ENCODE peak calls at places on chromosomes 7 and 10, in six cellular contexts. H is adrenal gland, A is A549, K is heart left ventricle, D is uterus, Q is transverse colon. P is an unnamed sample.

GRCh38 chr10:111084346-111085255 is 7.8 kb downstream of the ADRA2A start:
- DNase-seq in H (no peak), A (no peak), K (no peak), D (no peak), Q (no peak), P (no peak)

GRCh38 chr7:140506788-140507464 is 27.6 kb upstream of the MKRN1 start:
- DNase-seq in H (no peak), A (no peak), K (peak; percentile 84), D (peak; percentile 64), Q (peak; percentile 25), P (no peak)

GRCh38 chr7:901388-902154 is 25.2 kb downstream of the GET4 start:
- DNase-seq in H (peak; percentile 96), A (peak; percentile 79), K (peak; percentile 84), D (peak; percentile 56), Q (peak; percentile 95), P (peak; percentile 100)

GRCh38 chr10:30430544-30431298 is 3.3 kb upstream of the MAP3K8 start:
- DNase-seq in H (no peak), A (no peak), K (no peak), D (no peak), Q (no peak), P (no peak)

GRCh38 chr7:33556471-33556870 is 348.9 kb upstream of the BMPER start:
- DNase-seq in H (no peak), A (no peak), K (no peak), D (no peak), Q (no peak), P (no peak)

GRCh38 chr7:42893341-42894242 is 18.3 kb downstream of the C7orf25 start:
- DNase-seq in H (no peak), A (no peak), K (no peak), D (no peak), Q (no peak), P (no peak)

GRCh38 chr10:116038259-116038658 is 234.7 kb downstream of the GFRA1 start:
- DNase-seq in H (peak; percentile 58), A (no peak), K (peak; percentile 44), D (peak; percentile 51), Q (peak; percentile 20), P (no peak)

GRCh38 chr7:120919466-120919865 is 31.1 kb upstream of the ING3 start:
- DNase-seq in H (no peak), A (no peak), K (no peak), D (no peak), Q (no peak), P (no peak)

GRCh38 chr7:57343901-57344622 is 105.9 kb upstream of the ZNF716 start:
- DNase-seq in H (peak; percentile 78), A (no peak), K (peak; percentile 89), D (no peak), Q (no peak), P (no peak)

GRCh38 chr7:111517441-111518037 is 44.8 kb downstream of the IMMP2L start:
- DNase-seq in H (no peak), A (peak; percentile 31), K (no peak), D (no peak), Q (no peak), P (no peak)

GRCh38 chr10:49776851-49777250 is 14.7 kb upstream of the OGDHL start:
- DNase-seq in H (no peak), A (no peak), K (no peak), D (no peak), Q (no peak), P (no peak)

GRCh38 chr10:11541296-11541695 is 70.2 kb downstream of the USP6NL start:
- DNase-seq in H (no peak), A (no peak), K (no peak), D (no peak), Q (no peak), P (no peak)

GRCh38 chr10:69451209-69451783 is at the start of gene TSPAN15:
- DNase-seq in H (peak; percentile 90), A (peak; percentile 78), K (peak; percentile 93), D (peak; percentile 86), Q (peak; percentile 95), P (peak; percentile 72)

GRCh38 chr10:75106242-75106641 is 5.2 kb upstream of the SAMD8 start:
- DNase-seq in H (no peak), A (no peak), K (no peak), D (no peak), Q (no peak), P (no peak)

GRCh38 chr10:69879628-69880257 is 78.0 kb downstream of the COL13A1 start:
- DNase-seq in H (no peak), A (no peak), K (no peak), D (no peak), Q (no peak), P (no peak)

GRCh38 chr10:25142465-25142864 is 32.3 kb upstream of the GPR158 start:
- DNase-seq in H (no peak), A (no peak), K (no peak), D (no peak), Q (no peak), P (no peak)

GRCh38 chr7:1906087-1906830 is 236.2 kb downstream of the ELFN1 start:
- DNase-seq in H (no peak), A (no peak), K (no peak), D (no peak), Q (no peak), P (no peak)

GRCh38 chr10:91614254-91614624 is 18.6 kb downstream of the PPP1R3C start:
- DNase-seq in H (no peak), A (no peak), K (no peak), D (no peak), Q (no peak), P (no peak)

GRCh38 chr7:6226194-6226799 is 46.1 kb downstream of the CYTH3 start:
- DNase-seq in H (no peak), A (no peak), K (no peak), D (no peak), Q (no peak), P (no peak)

GRCh38 chr7:118907911-118908527 is 683.5 kb downstream of the ANKRD7 start:
- DNase-seq in H (no peak), A (no peak), K (no peak), D (no peak), Q (no peak), P (no peak)

GRCh38 chr7:130281227-130281626 is 11.7 kb upstream of the CPA4 start:
- DNase-seq in H (no peak), A (no peak), K (no peak), D (no peak), Q (no peak), P (no peak)

GRCh38 chr10:86682675-86683074 is 14.4 kb downstream of the LDB3 start:
- DNase-seq in H (no peak), A (no peak), K (no peak), D (no peak), Q (no peak), P (no peak)

GRCh38 chr10:65968437-65968836 is 957.4 kb upstream of the LRRTM3 start:
- DNase-seq in H (no peak), A (no peak), K (no peak), D (no peak), Q (no peak), P (no peak)

GRCh38 chr7:149714081-149714909 is 59.1 kb downstream of the ZNF467 start:
- DNase-seq in H (peak; percentile 92), A (peak; percentile 66), K (peak; percentile 93), D (peak; percentile 89), Q (peak; percentile 91), P (peak; percentile 78)
- TF ChIP-seq POLR2A in H (no peak), A (peak; percentile 74), K (no peak), D (no peak), Q (no peak), P (peak; percentile 60)

DNA sequence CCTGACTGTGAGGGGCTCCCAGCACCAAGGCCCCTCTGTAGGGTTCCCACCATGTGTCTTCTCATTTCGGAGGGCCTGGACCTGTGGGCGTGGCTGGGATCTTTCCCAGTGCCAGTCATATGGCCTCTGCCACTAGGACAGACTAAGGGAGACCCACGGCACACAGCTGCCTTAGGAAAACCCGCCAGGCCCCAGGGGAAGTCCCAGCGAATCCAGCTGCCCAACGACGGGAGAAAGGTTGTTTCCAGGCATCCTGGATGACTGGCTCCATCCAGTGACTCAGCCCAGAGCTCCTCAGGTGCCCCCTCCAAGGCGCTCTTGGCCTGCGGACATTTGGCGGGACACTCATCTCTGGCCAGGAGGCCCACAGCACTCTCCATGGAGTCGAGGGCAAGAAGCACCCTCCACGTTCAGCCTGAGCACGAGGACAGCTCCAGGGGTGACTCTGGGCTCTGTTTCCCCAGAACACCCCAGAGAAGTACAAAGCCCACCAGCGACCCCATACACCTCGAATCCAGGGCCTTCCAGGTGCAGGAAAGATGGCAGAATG is 39.9 kb downstream of the PWWP2B start:
- DNase-seq in H (no peak), A (no peak), K (no peak), D (no peak), Q (no peak), P (no peak)
- TF ChIP-seq POLR2A in H (no peak), A (no peak), K (no peak), D (no peak), Q (no peak), P (no peak)

GRCh38 chr10:129932996-129933395 is 31.1 kb downstream of the EBF3 start:
- DNase-seq in H (no peak), A (no peak), K (peak; percentile 7), D (no peak), Q (no peak), P (no peak)

GRCh38 chr10:129933456-129934092 is 30.5 kb downstream of the EBF3 start:
- DNase-seq in H (no peak), A (no peak), K (peak; percentile 10), D (no peak), Q (no peak), P (no peak)

GRCh38 chr10:129935102-129935860 is 28.8 kb downstream of the EBF3 start:
- DNase-seq in H (no peak), A (no peak), K (peak; percentile 9), D (no peak), Q (no peak), P (no peak)

GRCh38 chr10:129935861-129936140 is 28.3 kb downstream of the EBF3 start:
- DNase-seq in H (no peak), A (no peak), K (no peak), D (no peak), Q (no peak), P (no peak)

DNA sequence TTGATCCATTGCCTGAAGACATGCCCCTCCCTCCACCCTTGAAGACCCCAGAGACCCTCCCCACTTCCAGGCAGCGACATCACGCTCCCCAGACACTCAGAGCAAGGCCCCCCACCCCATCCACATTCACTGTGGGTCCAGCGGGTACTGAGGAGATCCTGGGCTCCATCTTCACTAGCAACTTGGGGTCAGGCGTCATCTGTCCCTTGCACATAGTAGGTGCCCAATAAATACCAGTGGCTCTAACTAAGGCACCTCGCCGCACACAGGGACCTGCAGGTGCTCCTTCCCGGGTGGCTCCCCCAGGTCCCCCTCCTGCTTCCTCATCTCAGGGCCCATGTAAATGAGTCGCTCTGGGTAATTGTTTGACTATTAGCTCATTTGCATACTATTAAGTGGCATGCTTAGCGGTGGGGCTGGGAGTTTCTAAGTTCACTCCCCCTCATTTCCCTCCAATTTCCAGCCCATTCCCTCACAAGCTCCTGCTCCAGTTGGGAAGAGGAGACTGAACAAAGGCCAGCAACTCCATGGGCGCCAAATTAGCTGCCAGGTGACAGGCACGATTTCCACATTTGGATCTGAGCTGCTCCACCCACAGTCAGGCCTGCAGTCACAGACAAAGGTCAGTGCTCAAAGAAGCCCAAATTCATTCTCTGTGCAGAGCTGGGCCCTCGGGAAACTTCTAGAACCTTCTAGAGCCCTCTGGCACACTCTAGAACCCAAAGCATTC is 29.7 kb downstream of the EBF3 start:
- DNase-seq in H (no peak), A (no peak), K (peak; percentile 10), D (no peak), Q (no peak), P (no peak)
- TF ChIP-seq POLR2A in H (no peak), A (no peak), K (no peak), D (no peak), Q (no peak), P (no peak)

GRCh38 chr10:120459185-120459584 is 2.2 kb downstream of the PLPP4 start:
- DNase-seq in H (no peak), A (no peak), K (no peak), D (no peak), Q (no peak), P (no peak)
- TF ChIP-seq POLR2A in H (no peak), A (no peak), K (no peak), D (no peak), Q (no peak), P (no peak)

P was measured in H54.